ENCODE peak calls at places on chromosomes 13 and 19, in five cellular contexts. T is NCI-H2029; H is stimulated activated CD4-positive, alpha-beta T cell treated with anti-CD3 and anti-CD28 coated beads, Interleukin-1b, Interleukin-23, amount 100 ng/mL, for 1 hour; J is activated CD4-positive, alpha-beta memory T cell treated with anti-CD3 and anti-CD28 coated beads, Interleukin-2, amount 10 ng/mL, durations not matched to agents 7 days and 5 days; W is amygdala. M is an unnamed sample.
A peak's percentile ranks its signal among the peaks of the same experiment; 100 is the strongest.

GRCh38 chr13:80338781-80339577 is 1.9 kb downstream of the SPRY2 start:
- DNase-seq in T (no peak), H (no peak), J (no peak), W (peak; percentile 77), M (no peak)

GRCh38 chr13:41970918-41971317 is 10.0 kb upstream of the VWA8 start:
- DNase-seq in T (no peak), H (no peak), J (no peak), W (no peak), M (no peak)

GRCh38 chr19:11204943-11205349 is 7.6 kb upstream of the KANK2 start:
- DNase-seq in T (no peak), H (no peak), J (no peak), W (no peak), M (no peak)

GRCh38 chr19:6092329-6093286 is 17.7 kb downstream of the RFX2 start:
- DNase-seq in T (peak; percentile 41), H (no peak), J (no peak), W (peak; percentile 63), M (no peak)

GRCh38 chr19:57068921-57069697 is 50.7 kb upstream of the USP29 start:
- DNase-seq in T (no peak), H (no peak), J (no peak), W (no peak), M (no peak)

GRCh38 chr19:50464348-50464747 is 12.0 kb upstream of the EMC10 start:
- DNase-seq in T (no peak), H (no peak), J (no peak), W (no peak), M (no peak)

GRCh38 chr13:112448621-112449544 is 72.7 kb downstream of the SPACA7 start:
- DNase-seq in T (no peak), H (no peak), J (peak; percentile 14), W (no peak), M (no peak)

GRCh38 chr13:23928985-23929384 is 31.7 kb upstream of the C1QTNF9B start:
- DNase-seq in T (no peak), H (no peak), J (no peak), W (no peak), M (no peak)

GRCh38 chr19:4694211-4694987 is 24.3 kb upstream of the MYDGF start:
- DNase-seq in T (peak; percentile 98), H (no peak), J (no peak), W (peak; percentile 29), M (peak; percentile 100)

GRCh38 chr19:5905072-5905778 is 553 bp downstream of the VMAC start:
- DNase-seq in T (no peak), H (no peak), J (no peak), W (no peak), M (no peak)

GRCh38 chr13:99417151-99417820 is 84.0 kb upstream of the TM9SF2 start:
- DNase-seq in T (no peak), H (no peak), J (no peak), W (no peak), M (no peak)

GRCh38 chr13:102517959-102518358 is 78.8 kb upstream of the TPP2 start:
- DNase-seq in T (no peak), H (no peak), J (no peak), W (no peak), M (no peak)

M was measured in LNCaP clone FGC.